ENCODE peak calls at places on chromosomes 3 and 15, in four cellular contexts. G, J, E and Y are unnamed samples.
A peak's percentile ranks its signal among the peaks of the same experiment; 100 is the strongest.

GRCh38 chr3:154969366-154969765 is 110.8 kb upstream of the MME start:
- DNase-seq in G (no peak), J (no peak), E (no peak), Y (no peak)

GRCh38 chr3:84184937-84185336 is 773.9 kb upstream of the CADM2 start:
- DNase-seq in G (no peak), J (no peak), E (no peak), Y (no peak)

GRCh38 chr3:188673509-188674239 is 498.1 kb upstream of the TPRG1 start:
- DNase-seq in G (no peak), J (no peak), E (no peak), Y (no peak)

GRCh38 chr15:48565560-48566482 is 79.7 kb downstream of the FBN1 start:
- DNase-seq in G (no peak), J (peak; percentile 62), E (peak; percentile 98), Y (no peak)

GRCh38 chr3:66398228-66399025 is 102.4 kb downstream of the LRIG1 start:
- DNase-seq in G (no peak), J (no peak), E (no peak), Y (peak; percentile 52)

GRCh38 chr3:133367431-133367830 is 32.4 kb upstream of the BFSP2 start:
- DNase-seq in G (peak; percentile 56), J (no peak), E (no peak), Y (no peak)

GRCh38 chr15:46857103-46857502 is 860.2 kb upstream of the SEMA6D start:
- DNase-seq in G (no peak), J (no peak), E (no peak), Y (no peak)

GRCh38 chr3:146117406-146118285 is 43.3 kb downstream of the PLOD2 start:
- DNase-seq in G (no peak), J (no peak), E (no peak), Y (no peak)

GRCh38 chr15:80367094-80367493 is 37.1 kb upstream of the ARNT2 start:
- DNase-seq in G (no peak), J (no peak), E (no peak), Y (no peak)

GRCh38 chr15:60591491-60592385 is 112.8 kb upstream of the ICE2 start:
- DNase-seq in G (no peak), J (no peak), E (peak; percentile 53), Y (peak; percentile 20)

GRCh38 chr3:141405025-141405424 is 36.7 kb downstream of the ZBTB38 start:
- DNase-seq in G (no peak), J (no peak), E (peak; percentile 90), Y (no peak)

GRCh38 chr3:144553301-144553700 is 581.7 kb downstream of the DIPK2A start:
- DNase-seq in G (no peak), J (no peak), E (no peak), Y (no peak)

GRCh38 chr15:71448688-71449114 is 333.4 kb downstream of the THSD4 start:
- DNase-seq in G (no peak), J (peak; percentile 59), E (peak; percentile 87), Y (no peak)

GRCh38 chr3:112084980-112085697 is 1.1 kb upstream of the C3orf52 start:
- DNase-seq in G (no peak), J (no peak), E (no peak), Y (no peak)

GRCh38 chr3:14891135-14892132 is 55.9 kb upstream of the NR2C2 start:
- DNase-seq in G (no peak), J (no peak), E (no peak), Y (no peak)

GRCh38 chr3:17233398-17233800 is 348.6 kb downstream of the PLCL2 start:
- DNase-seq in G (no peak), J (no peak), E (peak; percentile 74), Y (no peak)

GRCh38 chr15:62301993-62302665 is 137.0 kb upstream of the C2CD4B start:
- DNase-seq in G (no peak), J (no peak), E (no peak), Y (no peak)

GRCh38 chr3:25785826-25786225 is 2.6 kb upstream of the NGLY1 start:
- DNase-seq in G (no peak), J (no peak), E (no peak), Y (no peak)

GRCh38 chr3:186316666-186317260 is 45.3 kb downstream of the DGKG start:
- DNase-seq in G (no peak), J (no peak), E (no peak), Y (no peak)

GRCh38 chr3:94173667-94174434 is 111.0 kb downstream of the NSUN3 start:
- DNase-seq in G (no peak), J (no peak), E (no peak), Y (no peak)

GRCh38 chr15:60573936-60574335 is 95.0 kb upstream of the ICE2 start:
- DNase-seq in G (no peak), J (no peak), E (no peak), Y (no peak)

GRCh38 chr3:52498134-52499054 is 3.3 kb downstream of the STAB1 start:
- DNase-seq in G (peak; percentile 75), J (no peak), E (no peak), Y (peak; percentile 56)

GRCh38 chr15:87671289-87671688 is 585.2 kb downstream of the NTRK3 start:
- DNase-seq in G (no peak), J (no peak), E (no peak), Y (no peak)

GRCh38 chr15:33200444-33200843 is 5.9 kb upstream of the FMN1 start:
- DNase-seq in G (no peak), J (no peak), E (no peak), Y (no peak)

GRCh38 chr15:69297642-69298353 is 914 bp upstream of the PAQR5 start:
- DNase-seq in G (no peak), J (no peak), E (no peak), Y (no peak)

GRCh38 chr15:51547656-51548055 is 74.9 kb downstream of the DMXL2 start:
- DNase-seq in G (no peak), J (no peak), E (no peak), Y (no peak)

GRCh38 chr15:60949034-60949977 is 279.8 kb downstream of the RORA start:
- DNase-seq in G (no peak), J (no peak), E (no peak), Y (no peak)

GRCh38 chr3:65101450-65101849 is 413.6 kb upstream of the ADAMTS9 start:
- DNase-seq in G (no peak), J (no peak), E (peak; percentile 13), Y (no peak)

GRCh38 chr3:67531149-67532101 is 123.0 kb downstream of the SUCLG2 start:
- DNase-seq in G (no peak), J (no peak), E (peak; percentile 34), Y (no peak)

GRCh38 chr15:89459271-89460038 is 36.9 kb downstream of the RHCG start:
- DNase-seq in G (no peak), J (no peak), E (no peak), Y (no peak)

DNA sequence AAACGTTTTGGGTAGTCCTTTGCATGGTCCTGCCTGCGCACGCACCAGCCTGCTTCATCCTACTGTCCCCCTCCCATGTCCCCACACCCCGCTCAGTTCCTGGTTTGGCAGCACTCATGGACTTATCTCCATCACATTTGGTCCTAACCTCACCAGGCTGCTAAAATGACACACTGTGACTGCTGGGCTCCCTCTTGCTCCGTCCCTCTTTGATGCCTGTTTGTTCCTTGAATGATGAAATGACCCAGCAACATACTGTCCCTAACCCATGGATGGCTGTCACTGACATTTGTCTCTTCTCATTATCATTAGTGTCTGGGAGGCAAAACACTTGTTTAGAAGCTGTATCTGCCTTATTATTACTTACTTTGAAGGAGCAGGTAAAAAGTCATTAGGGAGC is 80.5 kb downstream of the CHDH start:
- DNase-seq in G (no peak), J (no peak), E (no peak), Y (no peak)
- H3K4me1 ChIP-seq in G (no peaks in the 10 kb centered on the region), J (no peaks in the 10 kb centered on the region), E (no peaks in the 10 kb centered on the region), Y (no peaks in the 10 kb centered on the region)

DNA sequence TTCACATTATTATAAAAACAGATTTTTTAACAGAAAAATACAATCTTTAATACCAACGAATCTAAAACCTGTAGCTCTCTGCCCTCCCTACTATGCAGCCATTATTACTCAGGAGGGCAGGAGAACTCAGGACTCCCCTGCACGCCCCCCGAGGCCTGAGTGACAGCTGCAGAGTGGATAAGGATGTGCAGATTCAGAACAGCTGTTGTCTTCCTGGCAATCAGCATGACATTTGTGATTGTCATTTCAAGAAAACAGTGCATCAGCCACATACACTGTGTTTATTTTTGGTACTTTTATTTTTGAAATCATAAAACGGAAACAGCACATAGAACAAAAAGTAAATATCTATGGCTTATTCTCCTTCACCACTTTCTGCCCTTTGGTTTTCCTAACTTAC is 450.8 kb downstream of the OCA2 start:
- DNase-seq in G (no peak), J (no peak), E (no peak), Y (no peak)
- H3K4me1 ChIP-seq in G (no peaks in the 10 kb centered on the region), J (no peaks in the 10 kb centered on the region), E (no peaks in the 10 kb centered on the region), Y (no peaks in the 10 kb centered on the region)

GRCh38 chr15:99616773-99617342 is 51.1 kb downstream of the MEF2A start:
- DNase-seq in G (no peak), J (no peak), E (no peak), Y (no peak)

GRCh38 chr15:99620178-99620577 is 54.4 kb downstream of the MEF2A start:
- DNase-seq in G (no peak), J (no peak), E (no peak), Y (no peak)

GRCh38 chr15:99621767-99622166 is 56.0 kb downstream of the MEF2A start:
- DNase-seq in G (no peak), J (no peak), E (no peak), Y (no peak)

GRCh38 chr15:99619712-99620111 is 53.9 kb downstream of the MEF2A start:
- DNase-seq in G (no peak), J (no peak), E (no peak), Y (no peak)

GRCh38 chr15:99618941-99619411 is 53.2 kb downstream of the MEF2A start:
- DNase-seq in G (no peak), J (no peak), E (no peak), Y (no peak)
- H3K4me1 ChIP-seq in G (no peaks in the 10 kb centered on the region), J (no peaks in the 10 kb centered on the region), E (no peaks in the 10 kb centered on the region), Y (peaks cover 83% of the 10 kb centered on the region)

GRCh38 chr15:98875309-98875708 is 132.3 kb downstream of the PGPEP1L start:
- DNase-seq in G (no peak), J (no peak), E (no peak), Y (no peak)

GRCh38 chr15:98874773-98875172 is 132.8 kb downstream of the PGPEP1L start:
- DNase-seq in G (no peak), J (no peak), E (no peak), Y (no peak)

GRCh38 chr15:98878862-98879261 is 128.7 kb downstream of the PGPEP1L start:
- DNase-seq in G (no peak), J (no peak), E (no peak), Y (no peak)

GRCh38 chr15:98878172-98878571 is 129.4 kb downstream of the PGPEP1L start:
- DNase-seq in G (no peak), J (no peak), E (no peak), Y (no peak)

DNA sequence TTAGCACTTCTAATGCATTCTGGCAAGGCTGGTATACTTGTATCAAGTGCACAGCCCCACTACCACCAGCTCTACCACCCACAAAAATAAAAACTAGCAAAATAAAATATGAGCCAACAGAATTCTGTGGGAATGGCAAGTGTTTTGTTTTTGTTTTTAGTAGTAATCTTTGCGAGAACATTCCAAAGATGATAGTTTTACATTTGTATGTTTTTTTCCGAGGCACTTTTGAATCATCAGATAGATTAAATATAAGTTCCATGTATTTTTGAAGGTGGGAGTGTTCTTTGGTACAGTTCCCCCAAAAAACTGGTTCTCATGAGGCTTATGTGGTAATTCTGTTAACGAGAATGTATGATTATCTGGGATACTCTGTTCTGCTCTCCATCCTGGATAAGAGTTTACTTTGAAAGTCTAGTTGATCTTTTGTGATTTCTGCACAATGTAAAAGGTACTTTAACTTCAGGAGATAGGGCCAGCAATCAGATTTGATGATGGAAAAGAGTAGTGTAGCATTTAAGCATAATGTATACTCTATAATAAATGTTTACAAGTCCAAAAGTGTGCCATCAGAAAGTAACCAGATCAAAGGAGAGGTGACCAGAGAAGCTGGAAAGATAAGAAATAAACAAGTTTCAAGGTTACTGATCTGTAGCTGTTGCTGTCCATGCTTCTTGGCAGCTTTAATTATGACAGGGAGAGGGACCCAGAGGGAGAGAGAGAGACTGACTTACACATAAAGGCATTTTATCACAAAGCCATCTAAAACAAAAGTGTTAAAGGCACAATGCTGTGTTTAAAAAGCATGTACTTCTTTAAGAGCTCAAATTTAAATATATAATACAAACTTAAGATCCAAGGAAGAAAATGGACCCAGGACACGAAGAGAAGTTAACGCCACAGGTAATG is 130.9 kb downstream of the PGPEP1L start:
- DNase-seq in G (no peak), J (no peak), E (no peak), Y (no peak)
- H3K4me1 ChIP-seq in G (no peaks in the 10 kb centered on the region), J (peaks cover 96% of the 10 kb centered on the region), E (no peaks in the 10 kb centered on the region), Y (peaks cover 45% of the 10 kb centered on the region)